ENCODE peak calls at places on chromosomes 13 and 19, in eight cellular contexts. One of them, this sample, is unnamed.

GRCh38 chr13:74710006-74710405 is 575.8 kb upstream of the KLF12 start:
- DNase-seq in A549: no peak
- DNase-seq in stimulated activated CD4-positive, alpha-beta T cell treated with anti-CD3 and anti-CD28 coated beads, Interleukin-4, amount 100 ng/mL, for 1 hour: no peak
- DNase-seq in brain microvascular endothelial cell: no peak
- DNase-seq in stromal cell of bone marrow: no peak
- DNase-seq in Kasumi-1: no peak
- DNase-seq in activated gamma-delta T cell treated with anti-CD3 and anti-CD28 coated beads, Interleukin-2, amount 50 U/mL, for 16 hours: no peak
- DNase-seq in C1 segment of cervical spinal cord: no peak
- DNase-seq in this sample: no peak

GRCh38 chr13:77239312-77239711 is 87.6 kb downstream of the MYCBP2 start:
- DNase-seq in A549: no peak
- DNase-seq in stimulated activated CD4-positive, alpha-beta T cell treated with anti-CD3 and anti-CD28 coated beads, Interleukin-4, amount 100 ng/mL, for 1 hour: no peak
- DNase-seq in brain microvascular endothelial cell: peak; percentile 11
- DNase-seq in stromal cell of bone marrow: no peak
- DNase-seq in Kasumi-1: no peak
- DNase-seq in activated gamma-delta T cell treated with anti-CD3 and anti-CD28 coated beads, Interleukin-2, amount 50 U/mL, for 16 hours: no peak
- DNase-seq in C1 segment of cervical spinal cord: no peak
- DNase-seq in this sample: no peak

GRCh38 chr19:49212302-49212701 is 54.7 kb downstream of the TRPM4 start:
- DNase-seq in A549: no peak
- DNase-seq in stimulated activated CD4-positive, alpha-beta T cell treated with anti-CD3 and anti-CD28 coated beads, Interleukin-4, amount 100 ng/mL, for 1 hour: no peak
- DNase-seq in brain microvascular endothelial cell: no peak
- DNase-seq in stromal cell of bone marrow: no peak
- DNase-seq in Kasumi-1: no peak
- DNase-seq in activated gamma-delta T cell treated with anti-CD3 and anti-CD28 coated beads, Interleukin-2, amount 50 U/mL, for 16 hours: no peak
- DNase-seq in C1 segment of cervical spinal cord: no peak
- DNase-seq in this sample: no peak

GRCh38 chr13:27960362-27961226 is 8.5 kb downstream of the CDX2 start:
- DNase-seq in A549: peak; percentile 55
- DNase-seq in stimulated activated CD4-positive, alpha-beta T cell treated with anti-CD3 and anti-CD28 coated beads, Interleukin-4, amount 100 ng/mL, for 1 hour: no peak
- DNase-seq in brain microvascular endothelial cell: peak; percentile 34
- DNase-seq in stromal cell of bone marrow: peak; percentile 13
- DNase-seq in Kasumi-1: peak; percentile 24
- DNase-seq in activated gamma-delta T cell treated with anti-CD3 and anti-CD28 coated beads, Interleukin-2, amount 50 U/mL, for 16 hours: no peak
- DNase-seq in C1 segment of cervical spinal cord: no peak
- DNase-seq in this sample: no peak

GRCh38 chr13:113224486-113224885 is 15.1 kb downstream of the CUL4A start:
- DNase-seq in A549: no peak
- DNase-seq in stimulated activated CD4-positive, alpha-beta T cell treated with anti-CD3 and anti-CD28 coated beads, Interleukin-4, amount 100 ng/mL, for 1 hour: no peak
- DNase-seq in brain microvascular endothelial cell: no peak
- DNase-seq in stromal cell of bone marrow: no peak
- DNase-seq in Kasumi-1: no peak
- DNase-seq in activated gamma-delta T cell treated with anti-CD3 and anti-CD28 coated beads, Interleukin-2, amount 50 U/mL, for 16 hours: no peak
- DNase-seq in C1 segment of cervical spinal cord: no peak
- DNase-seq in this sample: no peak

GRCh38 chr19:56398809-56399208 is 5.3 kb upstream of the ZNF583 start:
- DNase-seq in A549: no peak
- DNase-seq in stimulated activated CD4-positive, alpha-beta T cell treated with anti-CD3 and anti-CD28 coated beads, Interleukin-4, amount 100 ng/mL, for 1 hour: no peak
- DNase-seq in brain microvascular endothelial cell: no peak
- DNase-seq in stromal cell of bone marrow: no peak
- DNase-seq in Kasumi-1: no peak
- DNase-seq in activated gamma-delta T cell treated with anti-CD3 and anti-CD28 coated beads, Interleukin-2, amount 50 U/mL, for 16 hours: no peak
- DNase-seq in C1 segment of cervical spinal cord: no peak
- DNase-seq in this sample: no peak

GRCh38 chr19:20470345-20471119 is 95.0 kb downstream of the ZNF737 start:
- DNase-seq in A549: no peak
- DNase-seq in stimulated activated CD4-positive, alpha-beta T cell treated with anti-CD3 and anti-CD28 coated beads, Interleukin-4, amount 100 ng/mL, for 1 hour: no peak
- DNase-seq in brain microvascular endothelial cell: no peak
- DNase-seq in stromal cell of bone marrow: no peak
- DNase-seq in Kasumi-1: no peak
- DNase-seq in activated gamma-delta T cell treated with anti-CD3 and anti-CD28 coated beads, Interleukin-2, amount 50 U/mL, for 16 hours: no peak
- DNase-seq in C1 segment of cervical spinal cord: no peak
- DNase-seq in this sample: no peak

GRCh38 chr13:97319088-97319487 is 97.0 kb downstream of the MBNL2 start:
- DNase-seq in A549: no peak
- DNase-seq in stimulated activated CD4-positive, alpha-beta T cell treated with anti-CD3 and anti-CD28 coated beads, Interleukin-4, amount 100 ng/mL, for 1 hour: no peak
- DNase-seq in brain microvascular endothelial cell: peak; percentile 27
- DNase-seq in stromal cell of bone marrow: no peak
- DNase-seq in Kasumi-1: no peak
- DNase-seq in activated gamma-delta T cell treated with anti-CD3 and anti-CD28 coated beads, Interleukin-2, amount 50 U/mL, for 16 hours: no peak
- DNase-seq in C1 segment of cervical spinal cord: peak; percentile 25
- DNase-seq in this sample: no peak

GRCh38 chr13:85241045-85241444 is 558.2 kb downstream of the SLITRK6 start:
- DNase-seq in A549: no peak
- DNase-seq in stimulated activated CD4-positive, alpha-beta T cell treated with anti-CD3 and anti-CD28 coated beads, Interleukin-4, amount 100 ng/mL, for 1 hour: no peak
- DNase-seq in brain microvascular endothelial cell: peak; percentile 40
- DNase-seq in stromal cell of bone marrow: peak; percentile 7
- DNase-seq in Kasumi-1: no peak
- DNase-seq in activated gamma-delta T cell treated with anti-CD3 and anti-CD28 coated beads, Interleukin-2, amount 50 U/mL, for 16 hours: no peak
- DNase-seq in C1 segment of cervical spinal cord: no peak
- DNase-seq in this sample: no peak

GRCh38 chr19:49355890-49356289 is 6.3 kb downstream of the TEAD2 start:
- DNase-seq in A549: no peak
- DNase-seq in stimulated activated CD4-positive, alpha-beta T cell treated with anti-CD3 and anti-CD28 coated beads, Interleukin-4, amount 100 ng/mL, for 1 hour: no peak
- DNase-seq in brain microvascular endothelial cell: no peak
- DNase-seq in stromal cell of bone marrow: no peak
- DNase-seq in Kasumi-1: peak; percentile 42
- DNase-seq in activated gamma-delta T cell treated with anti-CD3 and anti-CD28 coated beads, Interleukin-2, amount 50 U/mL, for 16 hours: no peak
- DNase-seq in C1 segment of cervical spinal cord: no peak
- DNase-seq in this sample: no peak

GRCh38 chr19:29978139-29978538 is 36.1 kb downstream of the URI1 start:
- DNase-seq in A549: no peak
- DNase-seq in stimulated activated CD4-positive, alpha-beta T cell treated with anti-CD3 and anti-CD28 coated beads, Interleukin-4, amount 100 ng/mL, for 1 hour: no peak
- DNase-seq in brain microvascular endothelial cell: no peak
- DNase-seq in stromal cell of bone marrow: no peak
- DNase-seq in Kasumi-1: no peak
- DNase-seq in activated gamma-delta T cell treated with anti-CD3 and anti-CD28 coated beads, Interleukin-2, amount 50 U/mL, for 16 hours: no peak
- DNase-seq in C1 segment of cervical spinal cord: no peak
- DNase-seq in this sample: no peak

GRCh38 chr13:95002968-95003813 is 290.8 kb upstream of the SOX21 start:
- DNase-seq in A549: no peak
- DNase-seq in stimulated activated CD4-positive, alpha-beta T cell treated with anti-CD3 and anti-CD28 coated beads, Interleukin-4, amount 100 ng/mL, for 1 hour: no peak
- DNase-seq in brain microvascular endothelial cell: no peak
- DNase-seq in stromal cell of bone marrow: no peak
- DNase-seq in Kasumi-1: no peak
- DNase-seq in activated gamma-delta T cell treated with anti-CD3 and anti-CD28 coated beads, Interleukin-2, amount 50 U/mL, for 16 hours: no peak
- DNase-seq in C1 segment of cervical spinal cord: no peak
- DNase-seq in this sample: no peak

GRCh38 chr13:23579072-23579885 is 9.1 kb downstream of the TNFRSF19 start:
- DNase-seq in A549: peak; percentile 34
- DNase-seq in stimulated activated CD4-positive, alpha-beta T cell treated with anti-CD3 and anti-CD28 coated beads, Interleukin-4, amount 100 ng/mL, for 1 hour: peak; percentile 96
- DNase-seq in brain microvascular endothelial cell: peak; percentile 83
- DNase-seq in stromal cell of bone marrow: peak; percentile 69
- DNase-seq in Kasumi-1: peak; percentile 36
- DNase-seq in activated gamma-delta T cell treated with anti-CD3 and anti-CD28 coated beads, Interleukin-2, amount 50 U/mL, for 16 hours: peak; percentile 85
- DNase-seq in C1 segment of cervical spinal cord: peak; percentile 19
- DNase-seq in this sample: peak; percentile 83

GRCh38 chr19:12759686-12760085 is 8.1 kb downstream of the BEST2 start:
- DNase-seq in A549: no peak
- DNase-seq in stimulated activated CD4-positive, alpha-beta T cell treated with anti-CD3 and anti-CD28 coated beads, Interleukin-4, amount 100 ng/mL, for 1 hour: no peak
- DNase-seq in brain microvascular endothelial cell: no peak
- DNase-seq in stromal cell of bone marrow: no peak
- DNase-seq in Kasumi-1: no peak
- DNase-seq in activated gamma-delta T cell treated with anti-CD3 and anti-CD28 coated beads, Interleukin-2, amount 50 U/mL, for 16 hours: no peak
- DNase-seq in C1 segment of cervical spinal cord: no peak
- DNase-seq in this sample: no peak

GRCh38 chr13:79870123-79870522 is 389.2 kb downstream of the NDFIP2 start:
- DNase-seq in A549: no peak
- DNase-seq in stimulated activated CD4-positive, alpha-beta T cell treated with anti-CD3 and anti-CD28 coated beads, Interleukin-4, amount 100 ng/mL, for 1 hour: no peak
- DNase-seq in brain microvascular endothelial cell: no peak
- DNase-seq in stromal cell of bone marrow: no peak
- DNase-seq in Kasumi-1: no peak
- DNase-seq in activated gamma-delta T cell treated with anti-CD3 and anti-CD28 coated beads, Interleukin-2, amount 50 U/mL, for 16 hours: no peak
- DNase-seq in C1 segment of cervical spinal cord: peak; percentile 19
- DNase-seq in this sample: no peak

GRCh38 chr13:98083936-98084335 is 59.0 kb upstream of the FARP1 start:
- DNase-seq in A549: no peak
- DNase-seq in stimulated activated CD4-positive, alpha-beta T cell treated with anti-CD3 and anti-CD28 coated beads, Interleukin-4, amount 100 ng/mL, for 1 hour: no peak
- DNase-seq in brain microvascular endothelial cell: no peak
- DNase-seq in stromal cell of bone marrow: no peak
- DNase-seq in Kasumi-1: no peak
- DNase-seq in activated gamma-delta T cell treated with anti-CD3 and anti-CD28 coated beads, Interleukin-2, amount 50 U/mL, for 16 hours: no peak
- DNase-seq in C1 segment of cervical spinal cord: no peak
- DNase-seq in this sample: no peak

GRCh38 chr13:29621841-29622240 is 26.4 kb upstream of the SLC7A1 start:
- DNase-seq in A549: no peak
- DNase-seq in stimulated activated CD4-positive, alpha-beta T cell treated with anti-CD3 and anti-CD28 coated beads, Interleukin-4, amount 100 ng/mL, for 1 hour: no peak
- DNase-seq in brain microvascular endothelial cell: peak; percentile 80
- DNase-seq in stromal cell of bone marrow: no peak
- DNase-seq in Kasumi-1: no peak
- DNase-seq in activated gamma-delta T cell treated with anti-CD3 and anti-CD28 coated beads, Interleukin-2, amount 50 U/mL, for 16 hours: no peak
- DNase-seq in C1 segment of cervical spinal cord: no peak
- DNase-seq in this sample: no peak

GRCh38 chr13:110209950-110210603 is 96.9 kb downstream of the COL4A1 start:
- DNase-seq in A549: no peak
- DNase-seq in stimulated activated CD4-positive, alpha-beta T cell treated with anti-CD3 and anti-CD28 coated beads, Interleukin-4, amount 100 ng/mL, for 1 hour: no peak
- DNase-seq in brain microvascular endothelial cell: no peak
- DNase-seq in stromal cell of bone marrow: no peak
- DNase-seq in Kasumi-1: no peak
- DNase-seq in activated gamma-delta T cell treated with anti-CD3 and anti-CD28 coated beads, Interleukin-2, amount 50 U/mL, for 16 hours: no peak
- DNase-seq in C1 segment of cervical spinal cord: no peak
- DNase-seq in this sample: no peak

GRCh38 chr19:47445937-47446402 is 25.7 kb downstream of the SLC8A2 start:
- DNase-seq in A549: no peak
- DNase-seq in stimulated activated CD4-positive, alpha-beta T cell treated with anti-CD3 and anti-CD28 coated beads, Interleukin-4, amount 100 ng/mL, for 1 hour: peak; percentile 66
- DNase-seq in brain microvascular endothelial cell: no peak
- DNase-seq in stromal cell of bone marrow: no peak
- DNase-seq in Kasumi-1: peak; percentile 48
- DNase-seq in activated gamma-delta T cell treated with anti-CD3 and anti-CD28 coated beads, Interleukin-2, amount 50 U/mL, for 16 hours: peak; percentile 50
- DNase-seq in C1 segment of cervical spinal cord: peak; percentile 92
- DNase-seq in this sample: peak; percentile 59

GRCh38 chr19:3670258-3670795 is 29.9 kb downstream of the PIP5K1C start:
- DNase-seq in A549: no peak
- DNase-seq in stimulated activated CD4-positive, alpha-beta T cell treated with anti-CD3 and anti-CD28 coated beads, Interleukin-4, amount 100 ng/mL, for 1 hour: no peak
- DNase-seq in brain microvascular endothelial cell: peak; percentile 65
- DNase-seq in stromal cell of bone marrow: peak; percentile 88
- DNase-seq in Kasumi-1: no peak
- DNase-seq in activated gamma-delta T cell treated with anti-CD3 and anti-CD28 coated beads, Interleukin-2, amount 50 U/mL, for 16 hours: no peak
- DNase-seq in C1 segment of cervical spinal cord: peak; percentile 36
- DNase-seq in this sample: no peak

GRCh38 chr13:102317593-102317992 is 84.3 kb downstream of the FGF14 start:
- DNase-seq in A549: no peak
- DNase-seq in stimulated activated CD4-positive, alpha-beta T cell treated with anti-CD3 and anti-CD28 coated beads, Interleukin-4, amount 100 ng/mL, for 1 hour: no peak
- DNase-seq in brain microvascular endothelial cell: no peak
- DNase-seq in stromal cell of bone marrow: peak; percentile 9
- DNase-seq in Kasumi-1: no peak
- DNase-seq in activated gamma-delta T cell treated with anti-CD3 and anti-CD28 coated beads, Interleukin-2, amount 50 U/mL, for 16 hours: no peak
- DNase-seq in C1 segment of cervical spinal cord: peak; percentile 100
- DNase-seq in this sample: no peak

GRCh38 chr13:32663660-32664059 is 77.4 kb downstream of the PDS5B start:
- DNase-seq in A549: no peak
- DNase-seq in stimulated activated CD4-positive, alpha-beta T cell treated with anti-CD3 and anti-CD28 coated beads, Interleukin-4, amount 100 ng/mL, for 1 hour: no peak
- DNase-seq in brain microvascular endothelial cell: no peak
- DNase-seq in stromal cell of bone marrow: no peak
- DNase-seq in Kasumi-1: no peak
- DNase-seq in activated gamma-delta T cell treated with anti-CD3 and anti-CD28 coated beads, Interleukin-2, amount 50 U/mL, for 16 hours: no peak
- DNase-seq in C1 segment of cervical spinal cord: no peak
- DNase-seq in this sample: no peak

GRCh38 chr13:111283457-111283856 is 37.0 kb upstream of the TEX29 start:
- DNase-seq in A549: no peak
- DNase-seq in stimulated activated CD4-positive, alpha-beta T cell treated with anti-CD3 and anti-CD28 coated beads, Interleukin-4, amount 100 ng/mL, for 1 hour: no peak
- DNase-seq in brain microvascular endothelial cell: no peak
- DNase-seq in stromal cell of bone marrow: no peak
- DNase-seq in Kasumi-1: no peak
- DNase-seq in activated gamma-delta T cell treated with anti-CD3 and anti-CD28 coated beads, Interleukin-2, amount 50 U/mL, for 16 hours: no peak
- DNase-seq in C1 segment of cervical spinal cord: no peak
- DNase-seq in this sample: no peak

GRCh38 chr13:112981361-112981905 is 12.4 kb downstream of the MCF2L start:
- DNase-seq in A549: no peak
- DNase-seq in stimulated activated CD4-positive, alpha-beta T cell treated with anti-CD3 and anti-CD28 coated beads, Interleukin-4, amount 100 ng/mL, for 1 hour: no peak
- DNase-seq in brain microvascular endothelial cell: no peak
- DNase-seq in stromal cell of bone marrow: no peak
- DNase-seq in Kasumi-1: no peak
- DNase-seq in activated gamma-delta T cell treated with anti-CD3 and anti-CD28 coated beads, Interleukin-2, amount 50 U/mL, for 16 hours: no peak
- DNase-seq in C1 segment of cervical spinal cord: no peak
- DNase-seq in this sample: no peak

GRCh38 chr19:41872775-41873647 is 4.1 kb upstream of the CD79A start:
- DNase-seq in A549: peak; percentile 90
- DNase-seq in stimulated activated CD4-positive, alpha-beta T cell treated with anti-CD3 and anti-CD28 coated beads, Interleukin-4, amount 100 ng/mL, for 1 hour: peak; percentile 73
- DNase-seq in brain microvascular endothelial cell: peak; percentile 58
- DNase-seq in stromal cell of bone marrow: no peak
- DNase-seq in Kasumi-1: peak; percentile 74
- DNase-seq in activated gamma-delta T cell treated with anti-CD3 and anti-CD28 coated beads, Interleukin-2, amount 50 U/mL, for 16 hours: peak; percentile 45
- DNase-seq in C1 segment of cervical spinal cord: peak; percentile 5
- DNase-seq in this sample: peak; percentile 62

GRCh38 chr13:40640845-40641458 is 25.5 kb downstream of the FOXO1 start:
- DNase-seq in A549: no peak
- DNase-seq in stimulated activated CD4-positive, alpha-beta T cell treated with anti-CD3 and anti-CD28 coated beads, Interleukin-4, amount 100 ng/mL, for 1 hour: no peak
- DNase-seq in brain microvascular endothelial cell: no peak
- DNase-seq in stromal cell of bone marrow: no peak
- DNase-seq in Kasumi-1: peak; percentile 28
- DNase-seq in activated gamma-delta T cell treated with anti-CD3 and anti-CD28 coated beads, Interleukin-2, amount 50 U/mL, for 16 hours: no peak
- DNase-seq in C1 segment of cervical spinal cord: no peak
- DNase-seq in this sample: peak; percentile 33

GRCh38 chr13:21849323-21849722 is 178.4 kb downstream of the FGF9 start:
- DNase-seq in A549: no peak
- DNase-seq in stimulated activated CD4-positive, alpha-beta T cell treated with anti-CD3 and anti-CD28 coated beads, Interleukin-4, amount 100 ng/mL, for 1 hour: no peak
- DNase-seq in brain microvascular endothelial cell: no peak
- DNase-seq in stromal cell of bone marrow: no peak
- DNase-seq in Kasumi-1: peak; percentile 40
- DNase-seq in activated gamma-delta T cell treated with anti-CD3 and anti-CD28 coated beads, Interleukin-2, amount 50 U/mL, for 16 hours: no peak
- DNase-seq in C1 segment of cervical spinal cord: no peak
- DNase-seq in this sample: peak; percentile 16

GRCh38 chr13:33135097-33135496 is 118.9 kb downstream of the KL start:
- DNase-seq in A549: no peak
- DNase-seq in stimulated activated CD4-positive, alpha-beta T cell treated with anti-CD3 and anti-CD28 coated beads, Interleukin-4, amount 100 ng/mL, for 1 hour: no peak
- DNase-seq in brain microvascular endothelial cell: no peak
- DNase-seq in stromal cell of bone marrow: no peak
- DNase-seq in Kasumi-1: no peak
- DNase-seq in activated gamma-delta T cell treated with anti-CD3 and anti-CD28 coated beads, Interleukin-2, amount 50 U/mL, for 16 hours: no peak
- DNase-seq in C1 segment of cervical spinal cord: no peak
- DNase-seq in this sample: no peak

GRCh38 chr19:50626796-50627195 is 12.9 kb downstream of the SYT3 start:
- DNase-seq in A549: no peak
- DNase-seq in stimulated activated CD4-positive, alpha-beta T cell treated with anti-CD3 and anti-CD28 coated beads, Interleukin-4, amount 100 ng/mL, for 1 hour: no peak
- DNase-seq in brain microvascular endothelial cell: no peak
- DNase-seq in stromal cell of bone marrow: no peak
- DNase-seq in Kasumi-1: no peak
- DNase-seq in activated gamma-delta T cell treated with anti-CD3 and anti-CD28 coated beads, Interleukin-2, amount 50 U/mL, for 16 hours: no peak
- DNase-seq in C1 segment of cervical spinal cord: no peak
- DNase-seq in this sample: no peak

GRCh38 chr19:45826934-45827333 is 11.8 kb upstream of the RSPH6A start:
- DNase-seq in A549: no peak
- DNase-seq in stimulated activated CD4-positive, alpha-beta T cell treated with anti-CD3 and anti-CD28 coated beads, Interleukin-4, amount 100 ng/mL, for 1 hour: no peak
- DNase-seq in brain microvascular endothelial cell: no peak
- DNase-seq in stromal cell of bone marrow: no peak
- DNase-seq in Kasumi-1: no peak
- DNase-seq in activated gamma-delta T cell treated with anti-CD3 and anti-CD28 coated beads, Interleukin-2, amount 50 U/mL, for 16 hours: no peak
- DNase-seq in C1 segment of cervical spinal cord: no peak
- DNase-seq in this sample: no peak

GRCh38 chr13:83620535-83621220 is 261.6 kb downstream of the SLITRK1 start:
- DNase-seq in A549: no peak
- DNase-seq in stimulated activated CD4-positive, alpha-beta T cell treated with anti-CD3 and anti-CD28 coated beads, Interleukin-4, amount 100 ng/mL, for 1 hour: no peak
- DNase-seq in brain microvascular endothelial cell: peak; percentile 4
- DNase-seq in stromal cell of bone marrow: peak; percentile 63
- DNase-seq in Kasumi-1: no peak
- DNase-seq in activated gamma-delta T cell treated with anti-CD3 and anti-CD28 coated beads, Interleukin-2, amount 50 U/mL, for 16 hours: no peak
- DNase-seq in C1 segment of cervical spinal cord: no peak
- DNase-seq in this sample: no peak

GRCh38 chr19:46620716-46621115 is 4.2 kb downstream of the PTGIR start:
- DNase-seq in A549: no peak
- DNase-seq in stimulated activated CD4-positive, alpha-beta T cell treated with anti-CD3 and anti-CD28 coated beads, Interleukin-4, amount 100 ng/mL, for 1 hour: no peak
- DNase-seq in brain microvascular endothelial cell: peak; percentile 28
- DNase-seq in stromal cell of bone marrow: no peak
- DNase-seq in Kasumi-1: no peak
- DNase-seq in activated gamma-delta T cell treated with anti-CD3 and anti-CD28 coated beads, Interleukin-2, amount 50 U/mL, for 16 hours: no peak
- DNase-seq in C1 segment of cervical spinal cord: no peak
- DNase-seq in this sample: no peak

GRCh38 chr19:39539165-39539518 is 819 bp downstream of the EID2 start:
- DNase-seq in A549: peak; percentile 78
- DNase-seq in stimulated activated CD4-positive, alpha-beta T cell treated with anti-CD3 and anti-CD28 coated beads, Interleukin-4, amount 100 ng/mL, for 1 hour: no peak
- DNase-seq in brain microvascular endothelial cell: no peak
- DNase-seq in stromal cell of bone marrow: no peak
- DNase-seq in Kasumi-1: no peak
- DNase-seq in activated gamma-delta T cell treated with anti-CD3 and anti-CD28 coated beads, Interleukin-2, amount 50 U/mL, for 16 hours: no peak
- DNase-seq in C1 segment of cervical spinal cord: no peak
- DNase-seq in this sample: no peak

GRCh38 chr19:51111606-51112005 is 3.4 kb upstream of the CTU1 start:
- DNase-seq in A549: peak; percentile 64
- DNase-seq in stimulated activated CD4-positive, alpha-beta T cell treated with anti-CD3 and anti-CD28 coated beads, Interleukin-4, amount 100 ng/mL, for 1 hour: no peak
- DNase-seq in brain microvascular endothelial cell: no peak
- DNase-seq in stromal cell of bone marrow: no peak
- DNase-seq in Kasumi-1: no peak
- DNase-seq in activated gamma-delta T cell treated with anti-CD3 and anti-CD28 coated beads, Interleukin-2, amount 50 U/mL, for 16 hours: no peak
- DNase-seq in C1 segment of cervical spinal cord: no peak
- DNase-seq in this sample: no peak

This sample was measured in central memory CD4-positive, alpha-beta T cell.